ENCODE peak calls at places on chromosomes 16 and 17, in four cellular contexts. One of them, this sample, is unnamed.

GRCh38 chr17:77127735-77128361 is 12.9 kb upstream of the SEC14L1 start:
- DNase-seq in GM12891: no peak
- DNase-seq in K562: peak
- DNase-seq in HL-60: peak
- DNase-seq in this sample: no peak

GRCh38 chr17:56096026-56096807 is 57.1 kb upstream of the ANKFN1 start:
- DNase-seq in K562: no peak
- DNase-seq in HL-60: no peak
- DNase-seq in GM12891: no peak
- DNase-seq in this sample: no peak

GRCh38 chr16:79997257-79997656 is 396.7 kb upstream of the MAF start:
- DNase-seq in GM12891: no peak
- DNase-seq in K562: peak
- DNase-seq in HL-60: no peak
- DNase-seq in this sample: no peak

GRCh38 chr17:45777388-45777787 is 6.7 kb upstream of the CRHR1 start:
- DNase-seq in GM12891: no peak
- DNase-seq in K562: no peak
- DNase-seq in HL-60: no peak
- DNase-seq in this sample: no peak

GRCh38 chr17:74123866-74124265 is 79.6 kb upstream of the RPL38 start:
- DNase-seq in GM12891: no peak
- DNase-seq in HL-60: no peak
- DNase-seq in K562: no peak
- DNase-seq in this sample: no peak

GRCh38 chr16:15803608-15804007 is 53.2 kb downstream of the MYH11 start:
- DNase-seq in HL-60: no peak
- DNase-seq in GM12891: no peak
- DNase-seq in K562: no peak
- DNase-seq in this sample: no peak

GRCh38 chr17:55161935-55162555 is 102.7 kb upstream of the HLF start:
- DNase-seq in K562: no peak
- DNase-seq in GM12891: no peak
- DNase-seq in HL-60: no peak
- DNase-seq in this sample: no peak

GRCh38 chr17:45809484-45809883 is 25.4 kb downstream of the CRHR1 start:
- DNase-seq in GM12891: no peak
- DNase-seq in K562: no peak
- DNase-seq in HL-60: no peak
- DNase-seq in this sample: no peak

GRCh38 chr17:31508310-31509094 is 117.0 kb downstream of the RAB11FIP4 start:
- DNase-seq in K562: peak
- DNase-seq in HL-60: no peak
- DNase-seq in GM12891: no peak
- DNase-seq in this sample: peak

GRCh38 chr16:4094138-4094773 is 22.0 kb downstream of the ADCY9 start:
- DNase-seq in GM12891: no peak
- DNase-seq in HL-60: no peak
- DNase-seq in K562: no peak
- DNase-seq in this sample: no peak

GRCh38 chr17:43477832-43478634 is 5.7 kb upstream of the DHX8 start:
- DNase-seq in HL-60: no peak
- DNase-seq in K562: no peak
- DNase-seq in GM12891: no peak
- DNase-seq in this sample: no peak

GRCh38 chr17:35432176-35433074 is at the start of gene SLFN12:
- DNase-seq in K562: no peak
- DNase-seq in HL-60: peak
- DNase-seq in GM12891: peak
- DNase-seq in this sample: peak

GRCh38 chr16:27430923-27431484 is 29.0 kb downstream of the IL21R start:
- DNase-seq in GM12891: peak
- DNase-seq in HL-60: peak
- DNase-seq in K562: peak
- DNase-seq in this sample: no peak

GRCh38 chr16:86011532-86011931 is 112.6 kb downstream of the IRF8 start:
- DNase-seq in K562: no peak
- DNase-seq in GM12891: no peak
- DNase-seq in HL-60: no peak
- DNase-seq in this sample: peak

GRCh38 chr17:16491703-16492612 is at the start of gene LRRC75A:
- DNase-seq in K562: peak
- DNase-seq in GM12891: peak
- DNase-seq in HL-60: no peak
- DNase-seq in this sample: no peak

GRCh38 chr16:15636392-15636873 is 6.5 kb downstream of the MARF1 start:
- DNase-seq in HL-60: no peak
- DNase-seq in GM12891: no peak
- DNase-seq in K562: no peak
- DNase-seq in this sample: no peak

GRCh38 chr17:73891001-73891400 is 246.8 kb upstream of the SDK2 start:
- DNase-seq in K562: no peak
- DNase-seq in GM12891: no peak
- DNase-seq in HL-60: no peak
- DNase-seq in this sample: no peak

GRCh38 chr16:14416184-14416583 is 213.9 kb downstream of the PARN start:
- DNase-seq in GM12891: no peak
- DNase-seq in HL-60: no peak
- DNase-seq in K562: no peak
- DNase-seq in this sample: no peak

GRCh38 chr17:2238432-2239169 is 65.0 kb downstream of the SMG6 start:
- DNase-seq in HL-60: no peak
- DNase-seq in GM12891: no peak
- DNase-seq in K562: no peak
- DNase-seq in this sample: peak

GRCh38 chr17:28344011-28344410 is 8.4 kb downstream of the TNFAIP1 start:
- DNase-seq in GM12891: no peak
- DNase-seq in K562: no peak
- DNase-seq in HL-60: no peak
- DNase-seq in this sample: no peak

GRCh38 chr16:54998834-54999233 is 68.2 kb downstream of the IRX5 start:
- DNase-seq in K562: no peak
- DNase-seq in GM12891: no peak
- DNase-seq in HL-60: no peak
- DNase-seq in this sample: no peak

GRCh38 chr16:47448830-47449575 is 11.9 kb downstream of the ITFG1 start:
- DNase-seq in K562: peak
- DNase-seq in HL-60: no peak
- DNase-seq in GM12891: no peak
- DNase-seq in this sample: no peak

GRCh38 chr17:51869387-51869786 is 289.1 kb downstream of the CA10 start:
- DNase-seq in HL-60: no peak
- DNase-seq in GM12891: no peak
- DNase-seq in K562: peak
- DNase-seq in this sample: no peak

GRCh38 chr17:81681672-81682071 is 1.9 kb downstream of the ARL16 start:
- DNase-seq in K562: no peak
- DNase-seq in HL-60: no peak
- DNase-seq in GM12891: no peak
- DNase-seq in this sample: no peak

GRCh38 chr17:28396635-28397239 is 9.3 kb downstream of the SLC46A1 start:
- DNase-seq in K562: no peak
- DNase-seq in GM12891: no peak
- DNase-seq in HL-60: no peak
- DNase-seq in this sample: no peak

GRCh38 chr16:48629016-48629415 is 19.0 kb upstream of the N4BP1 start:
- DNase-seq in K562: no peak
- DNase-seq in GM12891: no peak
- DNase-seq in HL-60: no peak
- DNase-seq in this sample: no peak

GRCh38 chr16:51392651-51393187 is 241.6 kb upstream of the SALL1 start:
- DNase-seq in K562: no peak
- DNase-seq in HL-60: no peak
- DNase-seq in GM12891: no peak
- DNase-seq in this sample: no peak

DNA sequence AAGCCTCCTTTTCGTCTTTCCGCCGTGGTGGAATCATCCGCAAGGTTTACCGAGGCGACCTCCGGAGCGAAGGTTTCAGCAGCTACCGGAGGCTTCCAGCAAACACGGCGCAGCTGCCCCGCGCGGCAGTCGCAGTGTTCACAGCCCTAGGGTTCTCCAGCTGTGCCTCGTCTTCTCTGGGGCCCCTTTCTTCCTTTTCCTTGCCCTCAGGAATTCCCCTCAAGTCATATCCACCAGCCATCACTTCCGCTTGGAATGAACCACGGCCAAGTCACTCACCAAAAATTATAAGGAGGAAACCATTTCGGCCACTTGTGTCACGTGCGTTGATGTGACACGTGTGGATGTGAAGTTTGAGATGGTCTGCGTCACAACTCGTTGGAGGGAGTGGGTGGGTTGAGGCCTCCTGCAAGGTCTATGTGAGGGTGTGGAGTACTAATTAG is 636 bp upstream of the ERN1 start:
- DNase-seq in K562: no peak
- DNase-seq in GM12891: no peak
- DNase-seq in HL-60: no peak
- DNase-seq in this sample: peak
- TF ChIP-seq SPI1 in K562: no peak
- TF ChIP-seq SPI1 in GM12891: peak
- TF ChIP-seq SPI1 in HL-60: no peak
- TF ChIP-seq SPI1 in this sample: peak

DNA sequence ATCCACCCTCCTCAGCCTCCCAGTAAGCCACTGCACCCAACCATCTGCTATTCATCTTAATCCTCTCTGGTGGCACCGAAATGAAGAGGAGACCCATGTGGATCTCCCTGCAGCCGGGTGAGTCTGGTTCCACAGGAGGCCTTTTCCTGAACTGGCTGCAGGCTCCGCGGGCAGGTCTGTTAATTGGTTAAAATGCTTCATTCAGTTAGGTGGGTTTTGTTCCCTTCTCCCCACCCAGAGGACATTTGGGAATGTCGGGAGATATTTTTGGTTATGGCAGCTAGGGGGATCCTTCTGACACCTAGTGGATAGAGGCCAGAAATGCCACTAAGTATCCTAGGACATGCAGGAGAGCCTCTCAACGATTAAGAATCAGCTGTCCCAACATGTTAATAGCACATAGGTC is 16.7 kb downstream of the C16orf54 start:
- DNase-seq in K562: peak
- DNase-seq in HL-60: no peak
- DNase-seq in GM12891: no peak
- DNase-seq in this sample: no peak
- TF ChIP-seq SPI1 in K562: no peak
- TF ChIP-seq SPI1 in HL-60: no peak
- TF ChIP-seq SPI1 in GM12891: no peak
- TF ChIP-seq SPI1 in this sample: no peak

DNA sequence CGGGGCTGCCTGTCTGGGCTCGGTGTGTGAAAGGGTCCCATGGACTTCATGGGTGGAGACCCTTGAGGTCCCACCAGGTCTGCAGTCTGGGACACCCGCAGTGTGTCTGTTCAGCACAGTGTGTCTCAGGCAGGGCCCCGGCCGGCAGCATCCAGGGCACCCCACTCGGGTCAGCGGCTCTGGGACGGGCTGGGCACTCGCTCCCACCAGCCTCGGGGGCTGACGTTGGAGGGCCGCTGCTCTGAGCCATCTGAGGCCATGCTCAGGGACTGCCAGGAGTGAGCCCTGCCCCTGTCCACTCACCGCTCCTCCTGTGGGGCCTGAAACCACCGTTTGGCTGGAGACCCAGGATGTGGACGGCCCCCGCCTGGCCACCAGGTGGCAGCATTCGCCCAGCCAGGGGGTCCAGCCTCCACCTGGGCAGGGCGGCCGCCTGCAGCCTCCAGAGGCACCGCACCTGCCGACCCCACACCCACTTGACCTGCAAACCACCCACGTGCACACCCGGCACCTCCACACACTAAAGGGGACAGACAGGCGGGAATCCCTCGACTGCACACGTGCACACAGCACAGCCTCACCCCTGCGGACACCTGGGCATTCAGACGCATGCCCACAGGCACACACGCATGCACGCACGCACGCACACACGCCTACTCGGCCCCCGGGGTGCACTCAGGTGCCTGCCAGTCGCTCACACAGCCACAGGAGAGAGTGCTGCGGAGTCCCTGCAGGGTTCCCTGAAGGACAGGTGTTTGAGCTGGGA is 10.1 kb upstream of the ZFPM1 start:
- DNase-seq in HL-60: peak
- DNase-seq in K562: peak
- DNase-seq in GM12891: peak
- DNase-seq in this sample: no peak
- TF ChIP-seq SPI1 in HL-60: no peak
- TF ChIP-seq SPI1 in K562: no peak
- TF ChIP-seq SPI1 in GM12891: no peak
- TF ChIP-seq SPI1 in this sample: no peak

GRCh38 chr17:79668344-79669250 is 57.7 kb upstream of the RBFOX3 start:
- DNase-seq in GM12891: no peak
- DNase-seq in K562: no peak
- DNase-seq in HL-60: no peak
- DNase-seq in this sample: no peak
- TF ChIP-seq SPI1 in GM12891: no peak
- TF ChIP-seq SPI1 in K562: no peak
- TF ChIP-seq SPI1 in HL-60: no peak
- TF ChIP-seq SPI1 in this sample: no peak

GRCh38 chr16:640614-641013 is 1.0 kb upstream of the MCRIP2 start:
- DNase-seq in HL-60: no peak
- DNase-seq in GM12891: no peak
- DNase-seq in K562: no peak
- DNase-seq in this sample: no peak

GRCh38 chr16:641326-642188 is at the start of gene MCRIP2:
- DNase-seq in GM12891: peak
- DNase-seq in HL-60: peak
- DNase-seq in K562: peak
- DNase-seq in this sample: peak

GRCh38 chr16:644556-644955 is 2.9 kb downstream of the MCRIP2 start:
- DNase-seq in HL-60: no peak
- DNase-seq in K562: no peak
- DNase-seq in GM12891: no peak
- DNase-seq in this sample: no peak

GRCh38 chr16:643050-643368 is 1.4 kb downstream of the MCRIP2 start:
- DNase-seq in GM12891: no peak
- DNase-seq in K562: no peak
- DNase-seq in HL-60: no peak
- DNase-seq in this sample: no peak

GRCh38 chr16:642189-643049 is 791 bp downstream of the MCRIP2 start:
- DNase-seq in K562: peak
- DNase-seq in GM12891: peak
- DNase-seq in HL-60: peak
- DNase-seq in this sample: no peak
- TF ChIP-seq SPI1 in K562: no peak
- TF ChIP-seq SPI1 in GM12891: peak
- TF ChIP-seq SPI1 in HL-60: peak
- TF ChIP-seq SPI1 in this sample: no peak

GRCh38 chr17:61574542-61575351 is 16.3 kb downstream of the NACA2 start:
- DNase-seq in HL-60: no peak
- DNase-seq in GM12891: no peak
- DNase-seq in K562: peak
- DNase-seq in this sample: no peak
- TF ChIP-seq SPI1 in HL-60: no peak
- TF ChIP-seq SPI1 in GM12891: no peak
- TF ChIP-seq SPI1 in K562: no peak
- TF ChIP-seq SPI1 in this sample: no peak

This sample was measured in GM12878.